ENCODE peak calls at places on chromosomes 7 and 10, in seven cellular contexts. I, E, P, D, S, F and J are unnamed samples.

GRCh38 chr7:55473935-55474334 is 98.4 kb downstream of the VOPP1 start:
- DNase-seq in I (no peak), E (no peak), P (no peak), D (no peak), S (no peak), F (peak), J (no peak)

GRCh38 chr7:6015917-6016652 is 7.0 kb downstream of the AIMP2 start:
- DNase-seq in I (no peak), E (peak), P (peak), D (peak), S (no peak), F (peak), J (no peak)

GRCh38 chr10:28841625-28842024 is 164.3 kb downstream of the BAMBI start:
- DNase-seq in I (no peak), E (peak), P (no peak), D (peak), S (no peak), F (no peak), J (no peak)

GRCh38 chr7:102914585-102914984 is 1.8 kb downstream of the LRRC17 start:
- DNase-seq in I (no peak), E (peak), P (no peak), D (no peak), S (peak), F (no peak), J (no peak)

GRCh38 chr10:67438605-67439258 is 257.3 kb downstream of the CTNNA3 start:
- DNase-seq in I (no peak), E (no peak), P (no peak), D (no peak), S (no peak), F (no peak), J (no peak)

GRCh38 chr7:77944183-77945182 is 145.9 kb downstream of the PHTF2 start:
- DNase-seq in I (no peak), E (no peak), P (no peak), D (no peak), S (no peak), F (no peak), J (no peak)

GRCh38 chr10:37831495-37832333 is 25.7 kb downstream of the ZNF248 start:
- DNase-seq in I (no peak), E (no peak), P (no peak), D (no peak), S (no peak), F (no peak), J (no peak)

GRCh38 chr7:51316262-51316665 is 345 bp downstream of the COBL start:
- DNase-seq in I (no peak), E (no peak), P (no peak), D (no peak), S (peak), F (peak), J (no peak)

GRCh38 chr10:5534051-5534821 is 9.5 kb downstream of the CALML3 start:
- DNase-seq in I (no peak), E (peak), P (no peak), D (no peak), S (no peak), F (peak), J (no peak)

GRCh38 chr10:78471723-78472541 is 438.3 kb downstream of the RPS24 start:
- DNase-seq in I (no peak), E (peak), P (no peak), D (no peak), S (no peak), F (no peak), J (no peak)

GRCh38 chr10:113272511-113272910 is 280.3 kb upstream of the HABP2 start:
- DNase-seq in I (no peak), E (no peak), P (no peak), D (no peak), S (no peak), F (no peak), J (no peak)

GRCh38 chr7:143322646-143323343 is 6.9 kb downstream of the CLCN1 start:
- DNase-seq in I (no peak), E (no peak), P (no peak), D (no peak), S (no peak), F (no peak), J (peak)

GRCh38 chr7:50822716-50823115 is 40.0 kb upstream of the GRB10 start:
- DNase-seq in I (no peak), E (peak), P (no peak), D (no peak), S (no peak), F (no peak), J (no peak)

GRCh38 chr7:150339369-150339768 is 2.1 kb downstream of the RARRES2 start:
- DNase-seq in I (no peak), E (no peak), P (no peak), D (no peak), S (peak), F (no peak), J (no peak)
- H3K4me3 ChIP-seq in I (no peak), E (peak), P (no peak), D (no peak), S (no peak), F (peak), J (peak)

GRCh38 chr10:31822616-31823318 is 105.9 kb downstream of the ARHGAP12 start:
- DNase-seq in I (no peak), E (no peak), P (no peak), D (no peak), S (no peak), F (no peak), J (no peak)

GRCh38 chr10:31820794-31821369 is 107.7 kb downstream of the ARHGAP12 start:
- DNase-seq in I (no peak), E (no peak), P (no peak), D (no peak), S (no peak), F (no peak), J (no peak)

GRCh38 chr10:31823358-31823757 is 105.3 kb downstream of the ARHGAP12 start:
- DNase-seq in I (no peak), E (no peak), P (no peak), D (no peak), S (no peak), F (no peak), J (no peak)

GRCh38 chr10:31820096-31820495 is 108.5 kb downstream of the ARHGAP12 start:
- DNase-seq in I (no peak), E (no peak), P (no peak), D (no peak), S (no peak), F (no peak), J (no peak)

DNA sequence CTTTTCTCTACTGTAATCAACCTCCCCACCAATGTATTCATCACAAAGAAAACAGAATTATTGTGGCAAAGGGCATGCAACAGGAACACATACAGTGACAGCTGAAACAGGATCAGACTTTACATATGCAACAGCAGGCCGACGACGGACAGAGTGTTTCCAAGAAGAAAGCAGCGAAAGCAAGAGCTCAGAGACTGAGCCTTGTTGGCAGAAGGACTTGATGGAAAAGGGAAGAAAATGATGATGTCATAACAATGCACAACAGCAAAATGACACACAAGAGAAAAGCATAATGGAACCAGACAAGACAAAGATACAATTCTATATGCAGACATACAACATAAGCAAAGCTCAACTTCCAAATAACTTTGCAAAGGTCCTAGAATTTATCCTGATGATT is 106.5 kb downstream of the ARHGAP12 start:
- DNase-seq in I (no peak), E (peak), P (no peak), D (no peak), S (no peak), F (no peak), J (no peak)
- H3K4me3 ChIP-seq in I (no peak), E (no peak), P (no peak), D (no peak), S (no peak), F (no peak), J (no peak)

GRCh38 chr10:43665054-43665453 is 16.4 kb upstream of the ZNF32 start:
- DNase-seq in I (no peak), E (no peak), P (no peak), D (no peak), S (no peak), F (no peak), J (no peak)
- H3K4me3 ChIP-seq in I (no peak), E (no peak), P (no peak), D (no peak), S (no peak), F (no peak), J (no peak)

DNA sequence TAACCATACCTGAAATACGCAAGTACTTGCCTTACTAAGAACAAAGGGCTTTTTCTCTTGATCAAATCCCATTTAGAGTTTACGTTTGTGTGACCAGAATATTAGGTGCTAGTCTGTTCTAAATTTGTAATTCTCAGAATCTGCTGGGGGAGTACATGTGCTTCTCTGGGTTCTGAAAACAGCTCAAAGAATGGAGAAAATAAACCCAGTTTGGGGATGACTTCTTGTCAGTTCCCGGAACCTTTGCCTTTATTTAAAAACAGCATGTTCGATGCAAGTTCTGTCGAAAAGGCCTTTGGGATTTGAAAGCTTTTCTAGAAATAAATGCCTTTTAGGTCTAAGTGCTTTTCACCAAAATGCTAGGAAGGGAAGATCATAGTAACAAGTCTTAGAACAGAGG is 147.0 kb downstream of the ARID5B start:
- DNase-seq in I (no peak), E (no peak), P (no peak), D (no peak), S (no peak), F (no peak), J (no peak)
- H3K4me3 ChIP-seq in I (peak), E (peak), P (peak), D (peak), S (no peak), F (no peak), J (peak)

GRCh38 chr10:71621263-71621751 is 98.3 kb downstream of the C10orf105 start:
- DNase-seq in I (no peak), E (no peak), P (no peak), D (no peak), S (peak), F (no peak), J (no peak)

GRCh38 chr10:71622656-71623055 is 96.9 kb downstream of the C10orf105 start:
- DNase-seq in I (no peak), E (no peak), P (no peak), D (no peak), S (no peak), F (no peak), J (no peak)

GRCh38 chr10:71623098-71623985 is 96.2 kb downstream of the C10orf105 start:
- DNase-seq in I (no peak), E (peak), P (no peak), D (no peak), S (peak), F (no peak), J (no peak)

GRCh38 chr10:71620642-71621041 is 98.9 kb downstream of the C10orf105 start:
- DNase-seq in I (no peak), E (no peak), P (no peak), D (no peak), S (no peak), F (no peak), J (no peak)

DNA sequence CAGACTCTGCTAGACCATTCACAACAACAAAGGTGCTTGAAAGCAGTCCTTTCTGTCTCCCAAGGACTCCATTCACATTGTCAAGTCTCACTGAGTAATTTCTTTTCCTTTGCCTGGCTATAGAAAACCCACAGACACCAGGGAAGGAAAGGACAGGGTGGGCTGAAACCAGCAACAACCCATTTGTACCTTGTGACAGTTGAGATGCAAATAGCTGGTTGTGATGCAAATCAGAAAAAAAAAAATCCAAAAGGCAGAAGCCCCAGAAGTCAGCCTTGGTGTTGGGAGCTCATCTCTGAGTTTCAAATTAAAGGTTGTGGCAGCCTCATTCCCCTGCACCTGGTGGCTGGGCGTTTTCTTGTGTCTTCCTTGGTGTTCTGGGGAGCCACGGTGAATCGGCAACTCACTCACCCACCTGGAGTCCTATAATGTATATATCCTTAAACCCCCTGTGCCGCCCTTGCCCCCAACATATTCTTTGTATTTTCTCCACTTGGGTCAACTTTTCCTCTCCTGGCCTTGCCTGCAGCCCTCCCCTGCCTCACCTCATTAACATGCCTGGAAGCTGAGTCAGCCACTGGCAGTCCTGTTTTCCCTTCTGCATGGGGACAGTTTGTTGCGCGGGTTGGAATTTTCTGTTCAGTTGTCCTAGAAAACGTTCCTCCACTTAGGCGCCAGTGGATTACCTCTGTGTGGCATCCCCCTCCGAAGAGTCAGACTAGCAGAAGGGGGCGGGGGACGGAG is 97.6 kb downstream of the C10orf105 start:
- DNase-seq in I (no peak), E (peak), P (no peak), D (peak), S (peak), F (no peak), J (no peak)
- H3K4me3 ChIP-seq in I (no peak), E (no peak), P (no peak), D (no peak), S (no peak), F (no peak), J (no peak)

DNA sequence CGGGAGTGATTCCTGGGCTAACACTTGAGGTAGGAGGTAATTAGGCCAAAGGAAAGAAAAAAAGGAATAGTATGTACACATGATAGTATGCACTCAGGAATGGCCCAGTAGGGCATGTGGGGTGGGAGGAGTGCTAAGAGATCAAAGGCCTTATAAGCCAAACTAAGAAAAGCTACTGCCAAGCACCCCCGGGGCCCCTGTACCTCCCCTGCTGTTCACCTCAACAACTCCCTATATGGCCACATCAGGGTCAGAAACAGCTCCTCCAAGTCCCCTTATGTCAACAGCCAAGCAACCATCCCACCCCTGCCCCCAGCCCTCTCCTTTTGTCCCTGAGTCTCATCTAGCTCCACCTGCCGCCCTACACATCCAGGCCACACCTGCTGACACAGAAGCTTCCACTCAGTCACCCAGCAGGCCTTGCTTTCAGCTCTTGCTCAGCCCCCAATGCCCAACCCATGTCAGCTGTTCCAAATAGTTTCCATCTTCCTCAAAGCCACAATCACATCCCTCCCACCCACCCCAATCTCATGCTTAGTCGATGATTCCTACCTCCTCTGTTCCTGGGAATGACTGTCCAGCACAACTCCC is 80.2 kb downstream of the SORBS1 start:
- DNase-seq in I (no peak), E (no peak), P (no peak), D (no peak), S (no peak), F (no peak), J (no peak)
- H3K4me3 ChIP-seq in I (no peak), E (no peak), P (no peak), D (no peak), S (no peak), F (no peak), J (no peak)

GRCh38 chr7:137947031-137947430 is 54.9 kb downstream of the CREB3L2 start:
- DNase-seq in I (no peak), E (no peak), P (no peak), D (no peak), S (no peak), F (no peak), J (no peak)

GRCh38 chr7:137950263-137950621 is 51.6 kb downstream of the CREB3L2 start:
- DNase-seq in I (no peak), E (no peak), P (no peak), D (no peak), S (no peak), F (no peak), J (no peak)

GRCh38 chr7:137948845-137949330 is 53.0 kb downstream of the CREB3L2 start:
- DNase-seq in I (no peak), E (no peak), P (no peak), D (no peak), S (no peak), F (no peak), J (no peak)

GRCh38 chr7:137949416-137950262 is 52.2 kb downstream of the CREB3L2 start:
- DNase-seq in I (no peak), E (no peak), P (no peak), D (no peak), S (no peak), F (no peak), J (no peak)

GRCh38 chr7:137948083-137948844 is 53.6 kb downstream of the CREB3L2 start:
- DNase-seq in I (no peak), E (no peak), P (no peak), D (no peak), S (no peak), F (no peak), J (no peak)
- H3K4me3 ChIP-seq in I (no peak), E (no peak), P (no peak), D (no peak), S (no peak), F (no peak), J (no peak)